ENCODE peak calls at places on chromosomes 5 and 9, in four cellular contexts. H is epithelial cell of esophagus, G is GM23338, W is H7. B is an unnamed sample.

GRCh38 chr9:129081388-129081889 is 528 bp downstream of the DOLPP1 start:
- DNase-seq in H (no peak), W (peak), G (peak), B (no peak)

GRCh38 chr9:19127881-19128719 is 808 bp upstream of the PLIN2 start:
- DNase-seq in W (peak), G (peak), H (no peak), B (no peak)

GRCh38 chr5:180105827-180106312 is 34.3 kb upstream of the RNF130 start:
- DNase-seq in H (no peak), W (no peak), G (no peak), B (no peak)

GRCh38 chr5:142659405-142659804 is 26.5 kb downstream of the FGF1 start:
- DNase-seq in G (no peak), W (no peak), H (no peak), B (no peak)

GRCh38 chr9:118029425-118029824 is 325.2 kb downstream of the TLR4 start:
- DNase-seq in W (no peak), G (no peak), H (no peak), B (no peak)

GRCh38 chr5:15995206-15996052 is 184.2 kb downstream of the MARCHF11 start:
- DNase-seq in W (peak), G (peak), H (peak), B (peak)

GRCh38 chr5:124285071-124285470 is 461.4 kb downstream of the ZNF608 start:
- DNase-seq in W (no peak), H (peak), G (no peak), B (no peak)

GRCh38 chr9:110700953-110701352 is 32.4 kb downstream of the MUSK start:
- DNase-seq in W (no peak), G (no peak), H (peak), B (no peak)

GRCh38 chr9:30628915-30629564 is 1755.4 kb upstream of the ACO1 start:
- DNase-seq in W (no peak), H (no peak), G (no peak), B (no peak)

GRCh38 chr9:87194471-87194870 is 247.2 kb upstream of the GAS1 start:
- DNase-seq in G (no peak), W (no peak), H (peak), B (no peak)

GRCh38 chr9:123267481-123268239 is 726 bp downstream of the STRBP start:
- DNase-seq in H (no peak), G (peak), W (peak), B (peak)

GRCh38 chr5:175847503-175847902 is 23.9 kb upstream of the CPLX2 start:
- DNase-seq in H (no peak), G (peak), W (peak), B (no peak)

GRCh38 chr5:44952376-44952775 is 143.6 kb downstream of the MRPS30 start:
- DNase-seq in H (peak), W (peak), G (peak), B (peak)

GRCh38 chr9:4678679-4679267 is 596 bp upstream of the CDC37L1 start:
- DNase-seq in G (peak), H (no peak), W (no peak), B (peak)

GRCh38 chr9:98523231-98523901 is 185.4 kb downstream of the GABBR2 start:
- DNase-seq in H (peak), G (peak), W (peak), B (no peak)

GRCh38 chr5:96151891-96152290 is 190.2 kb upstream of the ELL2 start:
- DNase-seq in H (peak), G (no peak), W (no peak), B (no peak)

GRCh38 chr9:131473891-131474290 is 28.8 kb upstream of the POMT1 start:
- DNase-seq in G (no peak), W (peak), H (no peak), B (no peak)

GRCh38 chr9:69213647-69214046 is 39.6 kb downstream of the TJP2 start:
- DNase-seq in W (no peak), G (no peak), H (no peak), B (no peak)

GRCh38 chr5:174311531-174312269 is 266.2 kb downstream of the NSG2 start:
- DNase-seq in G (peak), H (peak), W (peak), B (peak)

GRCh38 chr9:130444565-130445221 is at the start of gene ASS1:
- DNase-seq in G (peak), W (peak), H (peak), B (peak)

GRCh38 chr5:137498736-137499505 is at the start of gene SPOCK1:
- DNase-seq in H (peak), G (peak), W (peak), B (peak)

GRCh38 chr9:18393340-18394130 is 80.4 kb upstream of the ADAMTSL1 start:
- DNase-seq in G (no peak), W (no peak), H (peak), B (peak)

GRCh38 chr5:1521671-1522600 is 1.8 kb downstream of the LPCAT1 start:
- DNase-seq in G (peak), H (peak), W (peak), B (no peak)

GRCh38 chr5:115209279-115209678 is 39.6 kb upstream of the TRIM36 start:
- DNase-seq in G (no peak), W (no peak), H (no peak), B (no peak)

GRCh38 chr5:150295172-150295611 is 5.6 kb upstream of the CAMK2A start:
- DNase-seq in W (no peak), H (peak), G (no peak), B (no peak)

GRCh38 chr5:82523633-82524032 is 245.5 kb upstream of the RPS23 start:
- DNase-seq in G (peak), H (no peak), W (peak), B (no peak)

GRCh38 chr5:126868961-126869451 is 92.1 kb downstream of the LMNB1 start:
- DNase-seq in W (peak), H (peak), G (peak), B (no peak)

DNA sequence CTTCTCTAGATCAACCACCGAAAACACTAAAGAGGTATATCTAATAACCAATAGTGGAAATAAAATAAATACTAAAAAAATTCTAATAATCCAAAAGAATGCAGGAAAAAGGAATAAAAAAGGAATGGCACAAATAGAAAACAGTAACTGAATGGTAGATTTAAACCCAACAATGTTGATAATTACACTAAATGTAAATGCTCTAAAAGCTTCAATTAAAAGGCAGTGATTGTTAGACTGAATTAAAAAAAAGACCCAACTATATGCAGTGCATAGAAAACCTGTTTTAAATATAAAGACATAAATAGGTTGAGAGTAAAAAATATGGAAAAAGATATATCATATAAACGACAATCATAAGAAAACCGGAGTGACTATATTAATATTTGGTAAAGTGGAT is 9.2 kb upstream of the ZBTB5 start:
- DNase-seq in H (no peak), W (no peak), G (no peak), B (no peak)
- H3K4me3 ChIP-seq in H (no peak), W (no peak), G (no peak), B (no peak)

DNA sequence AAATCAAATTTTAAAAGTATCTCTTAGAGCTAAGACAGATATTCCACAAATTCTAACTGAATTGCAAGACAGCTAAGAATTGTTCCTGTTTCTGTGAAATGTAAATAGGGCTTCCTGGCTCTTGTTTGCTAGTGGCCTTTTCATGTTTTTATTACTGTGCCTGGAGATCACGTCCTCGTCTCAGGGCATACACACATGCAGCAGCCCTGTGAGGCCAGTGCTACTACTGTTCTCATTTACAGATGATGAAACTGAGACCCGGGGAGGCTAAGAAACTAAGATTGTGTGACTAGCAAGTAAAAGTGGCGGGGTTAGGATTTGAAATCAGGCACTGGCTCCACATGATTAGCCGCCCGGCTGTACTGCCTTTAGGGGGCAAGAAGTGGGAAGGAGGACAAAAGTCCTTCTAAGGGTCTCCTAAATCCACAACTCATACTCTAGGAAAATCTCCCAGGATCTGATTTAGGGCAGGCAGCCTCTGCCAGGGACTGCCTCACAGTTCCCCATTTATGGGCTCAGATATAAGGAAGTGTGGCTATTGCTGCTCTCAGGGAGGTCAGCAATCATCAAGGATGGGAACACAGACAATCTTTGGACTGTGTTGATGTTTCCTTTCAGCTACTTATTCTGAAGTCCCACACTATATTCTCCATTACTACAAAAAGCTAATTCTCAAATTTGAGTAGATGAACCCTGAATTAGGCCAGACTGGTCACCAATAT is 7.9 kb downstream of the PRUNE2 start:
- DNase-seq in W (no peak), H (no peak), G (no peak), B (no peak)
- H3K4me3 ChIP-seq in W (no peak), H (no peak), G (no peak), B (no peak)

GRCh38 chr5:56827923-56828322 is 12.6 kb downstream of the MAP3K1 start:
- DNase-seq in G (no peak), H (no peak), W (no peak), B (no peak)

GRCh38 chr5:56833325-56833724 is 18.0 kb downstream of the MAP3K1 start:
- DNase-seq in W (peak), G (peak), H (no peak), B (no peak)

GRCh38 chr5:56825222-56825824 is 10.0 kb downstream of the MAP3K1 start:
- DNase-seq in H (no peak), W (no peak), G (no peak), B (no peak)

GRCh38 chr5:56827043-56827442 is 11.7 kb downstream of the MAP3K1 start:
- DNase-seq in H (peak), G (peak), W (peak), B (peak)

DNA sequence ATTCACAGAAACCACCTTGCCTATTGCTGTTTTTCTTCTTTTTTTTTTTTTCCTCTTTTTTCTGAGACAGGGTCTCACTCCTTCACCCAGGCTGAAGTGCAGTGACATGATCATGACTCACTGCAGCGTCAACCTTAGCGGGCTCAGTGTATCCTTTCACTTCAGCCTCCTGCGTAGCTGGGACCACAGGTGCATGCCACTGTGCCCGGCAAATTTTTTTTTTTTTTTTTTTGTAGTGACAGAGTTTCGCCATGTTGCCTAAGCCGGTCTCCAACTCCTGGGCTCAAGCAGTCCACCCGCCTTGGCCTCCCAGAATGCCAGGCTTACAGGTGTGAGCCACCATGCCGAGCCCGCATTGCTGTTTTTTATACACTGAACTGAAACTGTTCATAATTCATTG is 13.8 kb downstream of the MAP3K1 start:
- DNase-seq in H (peak), G (no peak), W (no peak), B (no peak)
- H3K4me3 ChIP-seq in H (no peak), G (no peak), W (no peak), B (no peak)

GRCh38 chr5:53895091-53895683 is 334.7 kb downstream of the NDUFS4 start:
- DNase-seq in W (no peak), G (no peak), H (no peak), B (no peak)
- H3K4me3 ChIP-seq in W (no peak), G (no peak), H (no peak), B (no peak)

DNA sequence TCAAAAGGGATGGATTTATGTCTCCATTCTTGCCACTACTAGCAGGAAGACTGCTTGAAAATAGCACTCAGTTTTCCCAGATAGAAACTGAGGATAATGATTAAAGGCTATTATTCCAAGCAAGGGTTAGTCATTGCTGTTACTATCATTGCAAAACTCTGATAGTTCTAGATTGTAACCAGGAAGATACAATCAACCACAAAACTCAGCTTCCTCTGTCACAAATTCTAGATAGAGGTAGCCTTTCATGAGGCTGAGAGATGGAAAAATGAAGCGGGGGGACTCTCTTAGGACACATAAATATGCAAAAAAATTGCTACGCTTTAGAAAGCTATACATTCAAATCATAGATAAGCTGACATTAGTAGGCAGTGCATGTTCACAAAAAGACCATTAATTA is 3.1 kb downstream of the ANXA1 start:
- DNase-seq in G (no peak), W (no peak), H (peak), B (no peak)
- H3K4me3 ChIP-seq in G (no peak), W (no peak), H (peak), B (no peak)

GRCh38 chr5:73692981-73693380 is 67.0 kb downstream of the ARHGEF28 start:
- DNase-seq in W (no peak), H (no peak), G (no peak), B (no peak)

GRCh38 chr5:73692166-73692640 is 66.2 kb downstream of the ARHGEF28 start:
- DNase-seq in H (peak), G (no peak), W (no peak), B (no peak)

GRCh38 chr5:73691301-73691700 is 65.3 kb downstream of the ARHGEF28 start:
- DNase-seq in G (no peak), H (no peak), W (no peak), B (no peak)

GRCh38 chr5:73694089-73694488 is 68.1 kb downstream of the ARHGEF28 start:
- DNase-seq in W (no peak), H (no peak), G (no peak), B (no peak)

DNA sequence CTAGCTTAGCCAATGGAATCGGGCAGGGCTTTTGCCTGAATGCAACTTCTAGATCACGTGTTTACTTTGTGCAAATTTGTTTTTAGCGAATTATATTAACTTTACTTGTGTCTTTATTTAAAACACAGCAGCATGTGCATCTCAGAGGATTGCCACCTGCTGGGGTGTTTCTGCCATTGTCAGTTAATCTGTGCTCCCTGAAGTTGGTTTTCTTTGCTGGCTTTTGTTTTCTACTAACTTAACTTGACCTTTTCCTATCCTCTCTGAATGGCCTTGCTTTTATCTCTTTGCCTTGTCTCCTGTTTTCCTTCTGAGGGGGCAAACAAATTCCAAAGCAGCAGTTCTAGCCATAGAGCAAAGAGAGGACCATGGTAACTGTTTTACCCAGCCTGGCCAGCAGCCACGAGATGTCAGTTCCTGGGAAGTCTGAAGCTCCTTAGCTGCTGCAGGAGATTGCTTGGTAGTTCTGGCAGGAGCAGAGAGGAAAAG is 67.6 kb downstream of the ARHGEF28 start:
- DNase-seq in W (peak), G (peak), H (peak), B (peak)
- H3K4me3 ChIP-seq in W (no peak), G (no peak), H (no peak), B (no peak)

GRCh38 chr9:13386324-13386723 is 106.8 kb upstream of the MPDZ start:
- DNase-seq in W (no peak), G (no peak), H (no peak), B (no peak)

GRCh38 chr9:13383216-13383615 is 103.7 kb upstream of the MPDZ start:
- DNase-seq in H (no peak), W (no peak), G (no peak), B (no peak)

GRCh38 chr9:13380903-13381302 is 101.4 kb upstream of the MPDZ start:
- DNase-seq in G (no peak), H (no peak), W (no peak), B (no peak)

GRCh38 chr9:13378171-13378570 is 98.7 kb upstream of the MPDZ start:
- DNase-seq in G (no peak), H (no peak), W (no peak), B (no peak)

DNA sequence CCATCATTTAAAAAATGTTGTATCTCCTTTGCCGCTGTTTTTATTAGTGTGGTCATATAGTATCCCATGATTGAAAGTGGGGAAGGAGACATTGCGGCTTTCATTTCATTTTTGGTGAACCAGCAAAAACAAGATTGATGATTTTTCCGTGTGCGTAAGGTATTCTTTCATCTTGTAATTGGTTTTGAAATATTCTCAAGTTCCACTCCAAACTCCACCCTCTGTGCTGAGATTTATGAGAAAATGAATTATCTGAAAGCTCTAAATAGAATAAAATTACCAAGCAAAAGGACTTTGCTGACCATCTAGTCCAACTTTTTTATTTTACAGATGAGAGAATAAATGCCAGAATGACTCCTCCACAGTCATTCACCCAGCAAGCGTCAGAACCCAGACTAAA is 103.1 kb upstream of the MPDZ start:
- DNase-seq in W (no peak), G (no peak), H (no peak), B (no peak)
- H3K4me3 ChIP-seq in W (no peak), G (no peak), H (no peak), B (no peak)

GRCh38 chr5:130836729-130837660 is 328.1 kb downstream of the HINT1 start:
- DNase-seq in W (no peak), G (no peak), H (peak), B (no peak)
- H3K4me3 ChIP-seq in W (no peak), G (no peak), H (no peak), B (no peak)

GRCh38 chr5:68225188-68225910 is 9.8 kb downstream of the PIK3R1 start:
- DNase-seq in G (no peak), W (no peak), H (peak), B (no peak)
- H3K4me3 ChIP-seq in G (no peak), W (no peak), H (no peak), B (no peak)

GRCh38 chr9:137453643-137454081 is 5.5 kb downstream of the NSMF start:
- DNase-seq in H (peak), W (peak), G (peak), B (peak)
- H3K4me3 ChIP-seq in H (peak), W (peak), G (peak), B (no peak)

B was measured in HAP-1.